ENCODE peak calls at places on chromosomes 12 and 14, in nine cellular contexts. G is RWPE1; H is AG10803; X is CD8-positive, alpha-beta memory T cell; Y is left cardiac atrium; L is vagina; D is MCF 10A; V is T follicular helper cell; F is EL. Z is an unnamed sample.

GRCh38 chr14:52061890-52062289 is 7.0 kb downstream of the NID2 start:
- DNase-seq in X (no peak), H (no peak), D (no peak), G (no peak), Y (no peak), L (no peak), F (no peak), V (no peak), Z (no peak)

GRCh38 chr14:98819132-98819866 is 452.7 kb downstream of the BCL11B start:
- DNase-seq in Y (no peak), D (no peak), G (peak; percentile 5), V (no peak), L (no peak), F (no peak), H (no peak), X (no peak), Z (no peak)

GRCh38 chr14:34356267-34356660 is 105.8 kb downstream of the SPTSSA start:
- DNase-seq in X (no peak), L (no peak), G (no peak), F (peak; percentile 43), D (peak; percentile 86), Y (peak; percentile 25), H (peak; percentile 56), V (no peak), Z (no peak)

GRCh38 chr14:48937796-48938195 is 648.4 kb downstream of the RPS29 start:
- DNase-seq in D (peak; percentile 22), G (no peak), L (no peak), H (peak; percentile 6), F (no peak), Y (no peak), X (no peak), V (no peak), Z (no peak)

GRCh38 chr14:90375934-90376333 is 20.9 kb upstream of the CALM1 start:
- DNase-seq in Y (no peak), X (no peak), D (no peak), G (no peak), H (no peak), V (no peak), F (no peak), L (no peak), Z (no peak)

GRCh38 chr12:26723379-26724308 is 109.3 kb downstream of the ITPR2 start:
- DNase-seq in Y (no peak), F (peak; percentile 61), L (no peak), D (no peak), G (peak; percentile 5), V (no peak), H (peak; percentile 58), X (no peak), Z (no peak)

GRCh38 chr12:84911331-84912190 is 1.0 kb downstream of the SLC6A15 start:
- DNase-seq in X (no peak), L (no peak), V (no peak), H (peak; percentile 63), D (peak; percentile 90), Y (no peak), F (peak; percentile 63), G (peak; percentile 84), Z (no peak)

GRCh38 chr12:120851444-120851843 is 52.7 kb downstream of the SPPL3 start:
- DNase-seq in L (no peak), X (no peak), G (no peak), Y (no peak), D (no peak), F (no peak), H (no peak), V (no peak), Z (no peak)

GRCh38 chr12:69698769-69699540 is at the start of gene BEST3:
- DNase-seq in F (no peak), V (no peak), D (no peak), L (no peak), Y (no peak), H (no peak), X (no peak), G (no peak), Z (no peak)

GRCh38 chr12:93968928-93969327 is 179.4 kb upstream of the PLXNC1 start:
- DNase-seq in F (no peak), Y (no peak), X (no peak), V (no peak), G (no peak), D (no peak), L (no peak), H (no peak), Z (no peak)

GRCh38 chr12:92470608-92471021 is 232.2 kb upstream of the PLEKHG7 start:
- DNase-seq in X (no peak), F (no peak), D (no peak), Y (no peak), L (no peak), H (no peak), V (no peak), G (no peak), Z (no peak)

GRCh38 chr12:113050808-113051207 is 5.7 kb upstream of the DTX1 start:
- DNase-seq in L (no peak), D (no peak), Y (no peak), V (no peak), X (no peak), G (no peak), F (no peak), H (no peak), Z (no peak)

Z was measured in anterior cingulate cortex.